ENCODE peak calls at places on chromosomes 3 and 15, in four cellular contexts. One of them, this sample, is unnamed.

GRCh38 chr3:33277193-33277882 is at the start of gene FBXL2:
- DNase-seq in astrocyte: peak
- DNase-seq in colonic mucosa: peak
- DNase-seq in dorsolateral prefrontal cortex: peak
- DNase-seq in this sample: peak

GRCh38 chr15:41806291-41807181 is 21.4 kb upstream of the JMJD7 start:
- DNase-seq in astrocyte: no peak
- DNase-seq in colonic mucosa: no peak
- DNase-seq in dorsolateral prefrontal cortex: no peak
- DNase-seq in this sample: no peak

GRCh38 chr3:51887620-51888019 is 12.2 kb upstream of the IQCF5 start:
- DNase-seq in dorsolateral prefrontal cortex: no peak
- DNase-seq in astrocyte: no peak
- DNase-seq in colonic mucosa: no peak
- DNase-seq in this sample: no peak

GRCh38 chr3:24525022-24525421 is 30.4 kb upstream of the THRB start:
- DNase-seq in colonic mucosa: no peak
- DNase-seq in astrocyte: no peak
- DNase-seq in dorsolateral prefrontal cortex: no peak
- DNase-seq in this sample: no peak

GRCh38 chr3:176274161-176274560 is 923.1 kb downstream of the TBL1XR1 start:
- DNase-seq in astrocyte: no peak
- DNase-seq in dorsolateral prefrontal cortex: no peak
- DNase-seq in colonic mucosa: no peak
- DNase-seq in this sample: no peak

GRCh38 chr15:29676961-29677402 is 145.3 kb downstream of the TJP1 start:
- DNase-seq in colonic mucosa: no peak
- DNase-seq in dorsolateral prefrontal cortex: peak
- DNase-seq in astrocyte: peak
- DNase-seq in this sample: no peak

GRCh38 chr3:55518451-55518850 is 31.3 kb upstream of the WNT5A start:
- DNase-seq in astrocyte: peak
- DNase-seq in dorsolateral prefrontal cortex: no peak
- DNase-seq in colonic mucosa: no peak
- DNase-seq in this sample: no peak

GRCh38 chr3:189842681-189843602 is 211.8 kb downstream of the TP63 start:
- DNase-seq in astrocyte: no peak
- DNase-seq in colonic mucosa: peak
- DNase-seq in dorsolateral prefrontal cortex: no peak
- DNase-seq in this sample: no peak

GRCh38 chr15:38748710-38749109 is 184.1 kb upstream of the RASGRP1 start:
- DNase-seq in colonic mucosa: no peak
- DNase-seq in dorsolateral prefrontal cortex: no peak
- DNase-seq in astrocyte: no peak
- DNase-seq in this sample: no peak

GRCh38 chr3:33046521-33046920 is 50.4 kb downstream of the GLB1 start:
- DNase-seq in colonic mucosa: no peak
- DNase-seq in astrocyte: no peak
- DNase-seq in dorsolateral prefrontal cortex: no peak
- DNase-seq in this sample: no peak

GRCh38 chr15:43505723-43506122 is 11.7 kb upstream of the MAP1A start:
- DNase-seq in dorsolateral prefrontal cortex: no peak
- DNase-seq in astrocyte: peak
- DNase-seq in colonic mucosa: no peak
- DNase-seq in this sample: peak

GRCh38 chr3:147418352-147418751 is 9.2 kb downstream of the ZIC1 start:
- DNase-seq in astrocyte: no peak
- DNase-seq in dorsolateral prefrontal cortex: no peak
- DNase-seq in colonic mucosa: no peak
- DNase-seq in this sample: no peak

GRCh38 chr3:187518616-187519015 is 150.4 kb downstream of the RTP4 start:
- DNase-seq in colonic mucosa: no peak
- DNase-seq in astrocyte: no peak
- DNase-seq in dorsolateral prefrontal cortex: no peak
- DNase-seq in this sample: no peak

GRCh38 chr15:31977812-31978662 is 52.3 kb upstream of the CHRNA7 start:
- DNase-seq in dorsolateral prefrontal cortex: peak
- DNase-seq in colonic mucosa: peak
- DNase-seq in astrocyte: no peak
- DNase-seq in this sample: no peak

GRCh38 chr15:69508659-69509058 is 56.0 kb downstream of the RPLP1 start:
- DNase-seq in dorsolateral prefrontal cortex: no peak
- DNase-seq in astrocyte: peak
- DNase-seq in colonic mucosa: no peak
- DNase-seq in this sample: no peak

GRCh38 chr15:55588070-55588817 is at the start of gene PYGO1:
- DNase-seq in astrocyte: peak
- DNase-seq in colonic mucosa: peak
- DNase-seq in dorsolateral prefrontal cortex: no peak
- DNase-seq in this sample: peak

DNA sequence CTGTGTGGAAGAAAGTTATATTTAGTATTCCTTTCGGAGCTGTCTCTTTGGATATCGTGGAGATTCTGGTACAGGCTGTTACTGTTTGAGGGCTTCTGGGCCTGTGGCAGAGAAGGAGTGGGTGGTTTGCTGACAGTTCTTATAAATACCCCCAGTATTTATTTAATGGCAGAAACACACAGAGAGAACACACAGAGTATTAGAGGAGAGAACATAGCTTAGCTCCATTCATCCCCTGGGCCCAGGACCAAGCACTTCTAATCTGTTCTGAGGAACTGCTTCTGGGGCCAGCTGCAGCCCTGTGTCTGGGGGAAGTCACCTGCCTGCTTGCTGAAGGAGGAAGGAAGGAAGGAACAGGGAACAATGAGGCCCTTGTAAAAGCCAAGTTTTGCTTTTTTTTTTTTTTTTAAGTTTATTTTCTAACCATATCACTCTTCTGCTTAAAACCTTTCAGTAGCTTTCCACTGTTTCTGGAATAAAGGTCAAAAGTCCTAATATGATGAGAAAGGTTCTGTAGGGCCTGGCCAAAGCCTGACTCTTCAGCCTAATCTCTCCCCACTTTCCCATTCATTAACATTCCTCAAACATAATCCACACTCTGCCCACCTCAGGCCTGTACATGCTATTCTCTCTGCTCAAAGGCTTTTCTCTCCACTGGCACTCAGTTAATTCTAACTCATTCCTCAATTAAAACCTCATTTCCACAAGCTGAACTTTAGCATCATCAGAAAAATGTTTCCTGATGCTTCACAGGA is 11.8 kb upstream of the PP2D1 start:
- DNase-seq in colonic mucosa: peak
- DNase-seq in dorsolateral prefrontal cortex: peak
- DNase-seq in astrocyte: no peak
- DNase-seq in this sample: no peak
- H3K27ac ChIP-seq in colonic mucosa: no peak
- H3K27ac ChIP-seq in dorsolateral prefrontal cortex: peak
- H3K27ac ChIP-seq in astrocyte: no peak
- H3K27ac ChIP-seq in this sample: no peak

DNA sequence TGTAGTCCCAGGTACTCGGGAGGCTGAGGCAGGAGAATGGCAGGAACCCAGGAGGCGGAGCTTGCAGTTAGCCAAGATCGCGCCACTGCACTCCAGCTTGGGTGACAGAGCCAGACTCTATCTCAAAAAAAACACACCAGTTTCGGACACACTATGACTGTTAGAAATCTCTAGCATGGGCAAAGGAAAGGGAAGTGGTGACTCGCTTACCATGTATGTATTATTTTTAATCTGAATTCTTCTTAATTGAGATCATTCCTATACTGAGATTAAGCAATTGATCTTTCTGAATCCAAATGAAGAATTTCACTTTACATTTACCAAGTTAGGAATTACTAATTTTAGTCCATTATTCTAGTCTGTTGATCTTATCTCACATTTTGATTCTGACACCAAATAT is 459.2 kb upstream of the ALCAM start:
- DNase-seq in astrocyte: peak
- DNase-seq in colonic mucosa: no peak
- DNase-seq in dorsolateral prefrontal cortex: no peak
- DNase-seq in this sample: peak
- H3K27ac ChIP-seq in astrocyte: peak
- H3K27ac ChIP-seq in colonic mucosa: no peak
- H3K27ac ChIP-seq in dorsolateral prefrontal cortex: no peak
- H3K27ac ChIP-seq in this sample: peak

GRCh38 chr3:162354343-162354742 is 857.7 kb downstream of the OTOL1 start:
- DNase-seq in colonic mucosa: no peak
- DNase-seq in dorsolateral prefrontal cortex: no peak
- DNase-seq in astrocyte: peak
- DNase-seq in this sample: peak
- H3K27ac ChIP-seq in colonic mucosa: no peak
- H3K27ac ChIP-seq in dorsolateral prefrontal cortex: no peak
- H3K27ac ChIP-seq in astrocyte: no peak
- H3K27ac ChIP-seq in this sample: no peak

DNA sequence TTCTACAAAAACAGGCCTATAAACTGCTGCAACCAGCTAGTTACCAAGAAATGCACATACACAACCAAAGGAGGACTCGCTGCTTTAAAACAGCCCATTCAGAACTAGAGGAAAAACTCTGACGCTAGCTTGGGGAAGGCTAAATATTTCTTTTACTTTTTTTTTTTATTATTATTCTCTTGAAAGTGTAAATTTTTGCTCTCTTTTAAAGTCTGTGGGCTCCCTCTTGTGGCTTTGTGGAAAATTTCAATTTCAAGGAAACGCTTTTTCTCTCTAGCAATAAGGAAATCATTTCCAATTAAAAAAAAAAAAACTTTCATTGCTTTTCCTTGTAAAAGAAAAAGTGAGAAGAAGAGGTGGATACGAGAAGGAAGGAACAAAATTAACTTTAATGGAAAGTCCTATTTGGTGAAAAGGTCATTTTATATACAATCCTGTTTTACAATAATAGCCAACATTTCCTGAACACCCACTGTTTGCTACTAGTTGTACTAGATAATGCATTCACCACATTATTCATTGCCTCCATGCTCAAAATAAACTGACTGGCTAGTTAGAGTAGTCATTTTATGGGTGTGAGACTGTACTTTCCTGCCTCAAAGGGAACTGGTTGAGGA is 51.2 kb upstream of the SAMMSON start:
- DNase-seq in astrocyte: peak
- DNase-seq in dorsolateral prefrontal cortex: no peak
- DNase-seq in colonic mucosa: no peak
- DNase-seq in this sample: peak
- H3K27ac ChIP-seq in astrocyte: no peak
- H3K27ac ChIP-seq in dorsolateral prefrontal cortex: peak
- H3K27ac ChIP-seq in colonic mucosa: no peak
- H3K27ac ChIP-seq in this sample: no peak

DNA sequence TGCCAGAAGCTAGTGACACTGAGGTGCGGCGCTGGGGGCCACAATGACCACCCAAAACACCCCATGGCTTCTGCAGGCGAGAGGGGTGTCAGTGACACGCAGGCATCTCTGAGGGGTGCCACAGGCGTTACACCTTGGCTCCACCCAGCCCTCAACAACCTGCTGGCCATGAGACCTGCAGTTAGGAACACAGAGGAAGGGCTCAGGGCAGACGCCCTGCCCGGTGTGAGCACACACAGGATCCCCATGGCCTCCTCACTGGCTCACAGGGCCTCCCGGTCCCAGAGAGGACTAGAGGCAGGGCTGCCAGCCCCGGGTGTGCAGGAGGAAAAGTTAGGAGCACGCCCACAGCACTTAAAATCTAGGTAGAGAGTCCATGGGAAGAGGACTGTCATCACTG is 35.1 kb downstream of the CYFIP1 start:
- DNase-seq in colonic mucosa: no peak
- DNase-seq in dorsolateral prefrontal cortex: no peak
- DNase-seq in astrocyte: no peak
- DNase-seq in this sample: no peak
- H3K27ac ChIP-seq in colonic mucosa: no peak
- H3K27ac ChIP-seq in dorsolateral prefrontal cortex: no peak
- H3K27ac ChIP-seq in astrocyte: no peak
- H3K27ac ChIP-seq in this sample: no peak

DNA sequence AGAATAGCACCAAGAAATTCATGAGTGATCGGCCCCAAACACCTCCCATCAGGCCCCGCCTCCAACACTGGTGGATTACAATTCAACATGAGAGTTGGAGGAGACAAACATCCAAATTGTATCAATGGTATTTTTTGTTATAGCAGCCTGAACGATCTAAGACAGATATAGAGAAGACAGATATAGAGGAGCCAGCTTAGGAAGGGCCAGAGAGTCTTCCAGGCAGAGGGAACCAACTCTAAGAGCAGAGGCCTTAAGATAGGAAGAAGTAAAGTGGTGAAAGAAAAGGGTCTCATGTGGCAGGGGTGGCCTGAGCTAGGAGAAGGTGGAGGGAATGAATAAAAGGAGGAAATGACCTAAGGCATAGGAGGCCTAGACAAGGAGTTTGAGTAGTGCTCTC is 158.8 kb upstream of the TBL1XR1 start:
- DNase-seq in dorsolateral prefrontal cortex: no peak
- DNase-seq in colonic mucosa: no peak
- DNase-seq in astrocyte: no peak
- DNase-seq in this sample: no peak
- H3K27ac ChIP-seq in dorsolateral prefrontal cortex: no peak
- H3K27ac ChIP-seq in colonic mucosa: peak
- H3K27ac ChIP-seq in astrocyte: no peak
- H3K27ac ChIP-seq in this sample: no peak

GRCh38 chr3:185760091-185760490 is 64.8 kb downstream of the IGF2BP2 start:
- DNase-seq in astrocyte: no peak
- DNase-seq in dorsolateral prefrontal cortex: no peak
- DNase-seq in colonic mucosa: no peak
- DNase-seq in this sample: no peak
- H3K27ac ChIP-seq in astrocyte: no peak
- H3K27ac ChIP-seq in dorsolateral prefrontal cortex: no peak
- H3K27ac ChIP-seq in colonic mucosa: peak
- H3K27ac ChIP-seq in this sample: no peak

DNA sequence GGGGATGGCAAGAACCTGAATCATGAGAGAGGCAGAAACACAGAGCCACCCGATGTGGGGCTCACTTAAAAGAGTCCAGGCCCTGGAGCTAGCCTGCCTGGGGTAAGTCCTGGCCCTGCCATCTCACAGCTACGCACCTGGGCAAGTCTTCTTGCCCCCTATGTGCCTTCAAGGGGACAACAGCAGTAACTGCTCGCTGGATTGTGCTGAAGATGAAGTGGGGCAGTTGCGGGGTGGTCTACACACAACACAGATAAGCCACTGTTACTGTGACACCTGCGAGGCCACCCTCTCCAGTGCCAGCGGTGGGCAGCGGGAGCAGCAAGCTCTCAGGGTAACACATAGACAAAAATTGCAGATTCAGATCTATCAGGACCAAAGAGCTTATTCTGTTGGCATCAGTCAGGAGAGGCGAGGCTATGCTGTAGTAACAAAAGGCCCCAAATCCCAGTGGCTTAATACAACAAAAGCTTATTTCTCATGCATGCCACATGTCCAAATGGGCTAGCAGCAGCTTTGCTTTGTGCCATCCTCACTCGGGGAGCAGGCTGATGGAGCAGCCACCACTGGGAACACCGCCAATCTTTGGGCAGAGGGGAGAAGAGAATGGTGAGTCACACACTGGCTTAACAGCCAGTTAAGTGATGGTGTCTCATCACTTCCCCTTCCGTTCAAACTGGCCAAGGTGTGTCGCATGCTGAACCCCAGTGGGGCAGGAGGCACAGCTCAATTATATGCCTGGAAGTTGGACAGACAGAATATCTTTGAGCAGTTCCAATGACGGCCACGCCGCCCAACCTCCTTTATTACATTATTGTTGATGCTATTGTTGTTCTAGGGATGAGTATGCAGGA is 78.3 kb downstream of the WNT7A start:
- DNase-seq in colonic mucosa: no peak
- DNase-seq in astrocyte: no peak
- DNase-seq in dorsolateral prefrontal cortex: no peak
- DNase-seq in this sample: no peak
- H3K27ac ChIP-seq in colonic mucosa: no peak
- H3K27ac ChIP-seq in astrocyte: no peak
- H3K27ac ChIP-seq in dorsolateral prefrontal cortex: no peak
- H3K27ac ChIP-seq in this sample: no peak

GRCh38 chr3:19148768-19149091 is 420 bp downstream of the KCNH8 start:
- DNase-seq in astrocyte: no peak
- DNase-seq in dorsolateral prefrontal cortex: no peak
- DNase-seq in colonic mucosa: no peak
- DNase-seq in this sample: no peak
- H3K27ac ChIP-seq in astrocyte: no peak
- H3K27ac ChIP-seq in dorsolateral prefrontal cortex: peak
- H3K27ac ChIP-seq in colonic mucosa: no peak
- H3K27ac ChIP-seq in this sample: no peak